ENCODE peak calls at places on chromosomes 4 and X, in seven cellular contexts. S, E, R, D, J, V and H are unnamed samples.

GRCh38 chr4:139245590-139245989 is 34.4 kb downstream of the MGARP start:
- DNase-seq in S (peak), E (no peak), R (no peak), D (no peak), J (no peak), V (no peak), H (no peak)

GRCh38 chr4:122776916-122777315 is 44.4 kb downstream of the BBS12 start:
- DNase-seq in S (no peak), E (no peak), R (no peak), D (no peak), J (peak), V (no peak), H (no peak)

GRCh38 chrX:40423299-40423698 is 157.5 kb upstream of the ATP6AP2 start:
- DNase-seq in S (peak), E (no peak), R (no peak), D (no peak), J (no peak), V (no peak), H (no peak)

GRCh38 chr4:173398251-173398650 is 665 bp downstream of the SCRG1 start:
- DNase-seq in S (peak), E (no peak), R (no peak), D (no peak), J (peak), V (no peak), H (no peak)

GRCh38 chr4:109383823-109384222 is 49.8 kb upstream of the SEC24B start:
- DNase-seq in S (no peak), E (no peak), R (no peak), D (no peak), J (no peak), V (no peak), H (no peak)

GRCh38 chr4:158722291-158722916 is 792 bp downstream of the PPID start:
- DNase-seq in S (peak), E (no peak), R (no peak), D (no peak), J (peak), V (peak), H (no peak)

GRCh38 chr4:142960134-142960533 is 114.0 kb upstream of the INPP4B start:
- DNase-seq in S (no peak), E (no peak), R (no peak), D (no peak), J (peak), V (peak), H (no peak)

GRCh38 chr4:96483308-96484030 is 643.6 kb downstream of the PDHA2 start:
- DNase-seq in S (no peak), E (no peak), R (no peak), D (no peak), J (no peak), V (no peak), H (no peak)

GRCh38 chr4:164215113-164215741 is 538.7 kb upstream of the SMIM31 start:
- DNase-seq in S (no peak), E (no peak), R (no peak), D (no peak), J (no peak), V (no peak), H (no peak)

GRCh38 chr4:54961357-54961975 is 163.9 kb downstream of the KDR start:
- DNase-seq in S (peak), E (no peak), R (no peak), D (no peak), J (peak), V (peak), H (no peak)

GRCh38 chr4:109754093-109754857 is 24.4 kb upstream of the PLA2G12A start:
- DNase-seq in S (no peak), E (no peak), R (no peak), D (no peak), J (no peak), V (no peak), H (no peak)

GRCh38 chrX:134460005-134460860 is at the start of gene HPRT1:
- DNase-seq in S (peak), E (peak), R (peak), D (peak), J (peak), V (peak), H (peak)

GRCh38 chrX:134462927-134463326 is 3.0 kb downstream of the HPRT1 start:
- DNase-seq in S (no peak), E (no peak), R (no peak), D (no peak), J (no peak), V (no peak), H (no peak)

GRCh38 chrX:134459683-134460004 is 321 bp upstream of the HPRT1 start:
- DNase-seq in S (no peak), E (no peak), R (no peak), D (no peak), J (peak), V (no peak), H (peak)

GRCh38 chrX:134457708-134458107 is 2.3 kb upstream of the HPRT1 start:
- DNase-seq in S (no peak), E (no peak), R (no peak), D (no peak), J (no peak), V (no peak), H (no peak)

DNA sequence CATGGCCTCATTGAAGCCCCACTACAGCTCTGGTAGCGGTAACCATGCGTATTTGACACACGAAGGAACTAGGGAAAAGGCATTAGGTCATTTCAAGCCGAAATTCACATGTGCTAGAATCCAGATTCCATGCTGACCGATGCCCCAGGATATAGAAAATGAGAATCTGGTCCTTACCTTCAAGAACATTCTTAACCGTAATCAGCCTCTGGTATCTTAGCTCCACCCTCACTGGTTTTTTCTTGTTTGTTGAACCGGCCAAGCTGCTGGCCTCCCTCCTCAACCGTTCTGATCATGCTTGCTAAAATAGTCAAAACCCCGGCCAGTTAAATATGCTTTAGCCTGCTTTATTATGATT is 875 bp downstream of the HPRT1 start:
- DNase-seq in S (peak), E (no peak), R (no peak), D (no peak), J (peak), V (peak), H (no peak)
- H3K27ac ChIP-seq in S (peak), E (peak), R (no peak), D (no peak), J (peak), V (peak), H (no peak)

GRCh38 chrX:51053741-51054140 is 143.2 kb downstream of the BMP15 start:
- DNase-seq in S (no peak), E (no peak), R (no peak), D (no peak), J (no peak), V (no peak), H (no peak)
- H3K4me3 ChIP-seq in S (no peak), E (no peak), R (no peak), D (no peak), J (no peak), V (no peak), H (no peak)

DNA sequence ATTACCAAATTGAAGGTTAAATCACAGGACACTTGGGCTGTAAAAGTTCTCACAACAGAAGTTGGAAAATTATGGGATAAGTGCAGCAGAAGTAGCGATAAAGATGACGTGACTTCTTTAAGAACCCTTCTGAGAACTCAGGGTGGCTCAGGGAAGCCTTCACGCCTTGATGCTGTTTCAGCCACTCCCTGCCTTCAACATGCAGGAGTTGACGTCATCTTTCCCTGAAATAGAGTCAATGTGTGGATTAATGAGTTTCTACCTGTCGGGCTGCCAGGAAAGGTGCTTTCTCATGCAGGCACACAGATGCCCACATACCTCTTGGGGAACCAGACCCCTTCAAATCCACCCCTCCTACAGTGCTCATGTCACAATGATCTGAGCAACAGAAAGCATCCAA is 10.8 kb upstream of the GPM6B start:
- DNase-seq in S (no peak), E (no peak), R (no peak), D (no peak), J (no peak), V (no peak), H (no peak)
- H3K27ac ChIP-seq in S (no peak), E (no peak), R (no peak), D (no peak), J (no peak), V (no peak), H (no peak)

GRCh38 chr4:6647582-6648230 is 7.2 kb downstream of the MRFAP1 start:
- DNase-seq in S (no peak), E (no peak), R (no peak), D (no peak), J (no peak), V (no peak), H (no peak)
- H3K4me3 ChIP-seq in S (no peak), E (no peak), R (no peak), D (no peak), J (no peak), V (no peak), H (no peak)

GRCh38 chrX:43758044-43758443 is 101.9 kb downstream of the MAOA start:
- DNase-seq in S (no peak), E (no peak), R (no peak), D (no peak), J (no peak), V (no peak), H (no peak)

GRCh38 chrX:43750248-43750676 is 94.2 kb downstream of the MAOA start:
- DNase-seq in S (peak), E (no peak), R (no peak), D (peak), J (peak), V (peak), H (no peak)

GRCh38 chrX:43756076-43756475 is 100.0 kb downstream of the MAOA start:
- DNase-seq in S (no peak), E (no peak), R (no peak), D (no peak), J (no peak), V (no peak), H (no peak)

DNA sequence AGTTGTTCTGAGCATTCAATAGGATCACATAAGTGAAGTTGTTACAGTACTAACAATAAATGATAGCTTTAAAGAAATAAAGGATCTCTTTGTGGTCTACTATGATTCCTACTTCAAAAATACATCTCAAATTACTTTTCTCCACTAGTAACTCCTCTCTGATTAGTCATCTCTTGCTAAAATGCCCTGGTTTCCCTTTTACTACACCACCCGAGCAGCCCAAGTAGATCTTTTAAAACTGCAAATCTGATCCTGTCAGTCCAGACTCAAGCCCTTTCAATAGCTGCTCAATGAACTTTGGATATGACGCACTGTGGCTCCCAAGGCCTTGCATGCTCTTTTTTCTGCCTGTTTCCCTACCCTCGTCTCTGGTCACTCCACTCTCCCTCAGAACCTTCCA is 97.5 kb downstream of the MAOA start:
- DNase-seq in S (peak), E (no peak), R (no peak), D (no peak), J (peak), V (no peak), H (no peak)
- H3K27ac ChIP-seq in S (no peak), E (no peak), R (no peak), D (no peak), J (no peak), V (no peak), H (no peak)

DNA sequence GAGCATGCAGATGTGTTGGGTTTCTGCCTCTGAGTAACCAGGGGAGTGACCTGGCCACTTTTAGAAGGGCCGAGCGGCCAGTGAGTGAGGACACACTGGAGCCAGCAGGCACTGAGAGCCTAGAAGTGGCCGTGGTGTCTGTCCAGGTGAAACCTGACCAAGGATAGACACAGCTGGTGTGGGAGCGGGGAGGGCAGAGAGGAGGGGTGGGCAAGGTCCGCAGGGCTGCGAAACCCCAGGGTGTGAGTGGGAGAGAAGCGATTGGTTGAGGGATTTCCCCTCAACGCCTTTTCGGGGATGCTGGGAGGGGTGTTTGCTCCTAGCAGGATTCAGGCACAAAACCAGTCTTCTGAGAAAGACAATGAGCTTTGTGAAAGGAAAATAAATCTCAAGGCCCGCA is 33.2 kb upstream of the ARSD start:
- DNase-seq in S (no peak), E (no peak), R (no peak), D (no peak), J (no peak), V (peak), H (no peak)
- H3K4me3 ChIP-seq in S (no peak), E (no peak), R (no peak), D (no peak), J (no peak), V (no peak), H (no peak)

DNA sequence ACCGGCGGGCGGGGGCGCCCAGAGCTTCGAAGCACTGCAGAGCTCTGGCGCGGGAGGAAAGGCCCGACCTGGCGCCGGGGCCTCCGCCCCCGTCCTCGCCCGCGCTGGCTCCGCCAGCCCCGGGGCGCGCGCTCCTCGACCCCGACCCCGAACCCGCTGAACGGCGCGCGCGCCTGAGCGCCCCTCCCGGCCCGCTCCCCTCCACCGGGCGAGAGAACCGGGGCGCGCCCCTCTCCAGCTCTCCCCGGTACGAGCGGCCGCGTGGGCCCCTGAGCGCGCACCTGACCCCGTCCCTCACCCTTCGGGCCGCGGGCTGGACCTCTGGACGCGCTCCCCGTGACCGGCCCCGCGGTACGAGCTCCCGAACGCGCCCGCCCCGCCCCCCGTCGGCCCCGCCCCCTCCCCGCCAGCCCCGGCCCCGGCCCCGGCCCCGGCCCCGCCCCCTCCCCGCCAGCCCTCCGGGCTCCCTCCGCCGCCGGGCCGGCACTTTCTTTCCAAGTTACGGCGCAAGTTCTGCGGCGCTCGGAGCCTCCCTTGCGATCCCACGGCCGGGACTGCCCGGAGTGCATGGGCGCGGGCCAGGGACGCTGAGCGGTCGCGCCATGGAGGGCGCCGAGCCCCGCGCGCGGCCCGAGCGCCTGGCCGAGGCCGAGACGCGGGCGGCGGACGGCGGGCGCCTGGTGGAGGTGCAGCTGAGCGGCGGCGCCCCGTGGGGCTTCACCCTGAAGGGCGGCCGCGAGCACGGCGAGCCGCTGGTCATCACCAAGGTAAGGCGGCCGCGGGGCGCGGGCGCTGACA is at the start of gene SHROOM2:
- DNase-seq in S (peak), E (no peak), R (peak), D (no peak), J (no peak), V (peak), H (no peak)
- H3K27ac ChIP-seq in S (no peak), E (no peak), R (no peak), D (no peak), J (no peak), V (peak), H (no peak)